ENCODE peak calls at places on chromosomes 11 and 22, in four cellular contexts. D is brain microvascular endothelial cell, M is OCI-LY7, B is GM23338. Z is an unnamed sample.

GRCh38 chr22:39748877-39749276 is 144.7 kb downstream of the ENTHD1 start:
- DNase-seq in M (no peak), B (no peak), D (no peak), Z (no peak)

GRCh38 chr11:2704356-2704755 is 4.6 kb upstream of the KCNQ1OT1 start:
- DNase-seq in B (no peak), D (no peak), M (no peak), Z (no peak)

GRCh38 chr11:889686-890475 is 20.7 kb downstream of the CHID1 start:
- DNase-seq in B (peak), D (no peak), M (no peak), Z (no peak)

GRCh38 chr22:44193537-44193896 is 12.8 kb downstream of the PARVG start:
- DNase-seq in D (no peak), M (no peak), B (no peak), Z (no peak)

GRCh38 chr11:13010737-13011342 is 1.7 kb downstream of the RASSF10 start:
- DNase-seq in B (peak), D (no peak), M (no peak), Z (no peak)

GRCh38 chr11:71423181-71423790 is 24.9 kb downstream of the DHCR7 start:
- DNase-seq in B (no peak), M (peak), D (no peak), Z (no peak)

GRCh38 chr22:37126383-37126782 is 16.9 kb upstream of the TMPRSS6 start:
- DNase-seq in B (peak), M (no peak), D (no peak), Z (no peak)

GRCh38 chr11:16891964-16892363 is 122.2 kb downstream of the PLEKHA7 start:
- DNase-seq in D (peak), M (no peak), B (no peak), Z (no peak)

GRCh38 chr11:60970369-60970774 is 1.1 kb upstream of the CD6 start:
- DNase-seq in M (peak), D (peak), B (peak), Z (peak)

GRCh38 chr22:37803195-37803635 is 4.5 kb upstream of the GCAT start:
- DNase-seq in B (peak), M (no peak), D (no peak), Z (no peak)

GRCh38 chr11:73989156-73989555 is 6.5 kb upstream of the UCP2 start:
- DNase-seq in B (no peak), M (no peak), D (no peak), Z (no peak)

GRCh38 chr11:1502971-1503707 is 16.6 kb upstream of the MOB2 start:
- DNase-seq in M (no peak), D (no peak), B (no peak), Z (no peak)

GRCh38 chr11:123174196-123175183 is 20.6 kb downstream of the CLMP start:
- DNase-seq in M (no peak), B (peak), D (peak), Z (no peak)

GRCh38 chr11:71504526-71504925 is 22.5 kb upstream of the KRTAP5-7 start:
- DNase-seq in B (no peak), M (no peak), D (no peak), Z (no peak)

GRCh38 chr22:17258015-17258827 is 39.0 kb upstream of the ADA2 start:
- DNase-seq in D (no peak), B (peak), M (peak), Z (peak)

GRCh38 chr11:9263840-9264380 is 1.2 kb downstream of the DENND5A start:
- DNase-seq in B (no peak), M (peak), D (no peak), Z (peak)

GRCh38 chr11:124938206-124938765 is 2.4 kb upstream of the HEPACAM start:
- DNase-seq in D (no peak), M (no peak), B (no peak), Z (no peak)

GRCh38 chr22:40310081-40310770 is 36.1 kb upstream of the ADSL start:
- DNase-seq in M (no peak), B (no peak), D (peak), Z (no peak)

DNA sequence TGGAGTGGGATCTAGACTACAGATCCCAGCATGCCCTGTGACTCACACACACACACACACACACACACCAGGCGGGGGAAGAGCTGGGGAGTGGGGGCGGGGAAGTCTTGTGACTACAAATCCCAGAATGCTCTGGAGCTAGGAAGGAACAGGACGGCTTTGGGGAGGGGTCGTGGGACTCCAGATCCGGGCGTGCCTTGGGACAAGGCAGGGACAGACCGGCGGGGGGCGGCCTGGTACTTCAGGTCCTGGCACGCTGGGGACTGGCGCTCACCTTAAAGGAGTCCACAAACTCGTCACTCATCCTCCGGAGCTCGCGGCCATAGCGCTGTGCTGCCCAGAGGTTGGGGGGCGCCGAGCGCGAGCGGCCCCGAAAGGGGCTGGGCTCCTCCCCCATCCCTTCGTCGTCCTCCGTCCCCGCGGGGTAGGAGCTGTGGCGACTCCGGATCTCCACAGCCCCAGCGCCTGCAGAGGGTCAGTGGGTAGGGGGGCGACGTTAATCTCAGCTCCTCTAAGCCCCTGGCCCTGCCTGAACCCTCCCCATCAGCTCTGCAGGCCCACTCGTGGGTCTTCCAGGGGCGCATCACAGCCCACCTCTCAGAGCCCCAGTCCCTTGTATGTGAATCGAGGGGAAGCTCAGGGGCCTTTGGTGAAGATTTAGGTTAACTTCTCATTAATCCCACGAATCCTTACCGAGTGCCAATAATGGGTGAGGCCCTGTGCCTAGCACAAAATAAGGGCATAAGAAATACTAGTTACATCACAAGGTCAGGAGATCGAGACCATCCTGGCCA is 12.9 kb downstream of the BAD start:
- DNase-seq in D (peak), B (peak), M (peak), Z (peak)
- TF ChIP-seq CTCF in D (peak), B (peak), M (peak), Z (no peak)

GRCh38 chr11:70082829-70083228 is 4.7 kb downstream of the ANO1 start:
- DNase-seq in B (no peak), D (no peak), M (no peak), Z (no peak)
- TF ChIP-seq CTCF in B (peak), D (peak), M (peak), Z (no peak)

GRCh38 chr11:59182457-59183151 is 10.7 kb downstream of the DTX4 start:
- DNase-seq in B (peak), D (no peak), M (peak), Z (no peak)

GRCh38 chr11:59181746-59182456 is 10.0 kb downstream of the DTX4 start:
- DNase-seq in B (no peak), M (no peak), D (no peak), Z (no peak)

GRCh38 chr11:59180168-59180567 is 8.2 kb downstream of the DTX4 start:
- DNase-seq in B (no peak), M (no peak), D (no peak), Z (no peak)

GRCh38 chr11:59179121-59179520 is 7.2 kb downstream of the DTX4 start:
- DNase-seq in D (no peak), M (no peak), B (no peak), Z (no peak)

GRCh38 chr11:59180907-59181306 is 9.0 kb downstream of the DTX4 start:
- DNase-seq in M (no peak), D (no peak), B (no peak), Z (no peak)
- TF ChIP-seq CTCF in M (no peak), D (no peak), B (no peak), Z (no peak)

GRCh38 chr11:117871784-117872183 is 4.7 kb downstream of the FXYD6 start:
- DNase-seq in D (no peak), B (no peak), M (no peak), Z (no peak)
- TF ChIP-seq CTCF in D (no peak), B (no peak), M (no peak), Z (no peak)

GRCh38 chr11:33040862-33041453 is 1.6 kb downstream of the TCP11L1 start:
- DNase-seq in B (no peak), M (peak), D (no peak), Z (no peak)

GRCh38 chr11:33043221-33043833 is 4.0 kb downstream of the TCP11L1 start:
- DNase-seq in B (no peak), D (no peak), M (no peak), Z (no peak)

GRCh38 chr11:33034983-33035382 is 4.4 kb upstream of the TCP11L1 start:
- DNase-seq in M (no peak), D (no peak), B (no peak), Z (no peak)

GRCh38 chr11:33040127-33040861 is 922 bp downstream of the TCP11L1 start:
- DNase-seq in M (peak), D (no peak), B (peak), Z (peak)

GRCh38 chr11:33039274-33040126 is at the start of gene TCP11L1:
- DNase-seq in M (peak), D (peak), B (peak), Z (peak)
- TF ChIP-seq CTCF in M (no peak), D (peak), B (peak), Z (no peak)

GRCh38 chr11:69241075-69241740 is 52.7 kb upstream of the MYEOV start:
- DNase-seq in B (peak), D (no peak), M (no peak), Z (no peak)

GRCh38 chr11:69241844-69242582 is 51.9 kb upstream of the MYEOV start:
- DNase-seq in M (peak), D (no peak), B (no peak), Z (no peak)

GRCh38 chr11:69238562-69239319 is 55.2 kb upstream of the MYEOV start:
- DNase-seq in D (no peak), B (no peak), M (no peak), Z (no peak)

GRCh38 chr11:69239320-69240040 is 54.5 kb upstream of the MYEOV start:
- DNase-seq in B (no peak), M (no peak), D (no peak), Z (no peak)

GRCh38 chr11:69240332-69241074 is 53.5 kb upstream of the MYEOV start:
- DNase-seq in B (peak), M (no peak), D (no peak), Z (no peak)
- TF ChIP-seq CTCF in B (peak), M (peak), D (peak), Z (no peak)

GRCh38 chr11:118263694-118264567 is at the start of gene MPZL2:
- DNase-seq in M (no peak), B (peak), D (no peak), Z (no peak)
- TF ChIP-seq CTCF in M (peak), B (no peak), D (no peak), Z (no peak)

GRCh38 chr11:14183973-14184372 is 175.0 kb downstream of the RRAS2 start:
- DNase-seq in D (no peak), B (no peak), M (no peak), Z (no peak)
- TF ChIP-seq CTCF in D (no peak), B (no peak), M (no peak), Z (no peak)

DNA sequence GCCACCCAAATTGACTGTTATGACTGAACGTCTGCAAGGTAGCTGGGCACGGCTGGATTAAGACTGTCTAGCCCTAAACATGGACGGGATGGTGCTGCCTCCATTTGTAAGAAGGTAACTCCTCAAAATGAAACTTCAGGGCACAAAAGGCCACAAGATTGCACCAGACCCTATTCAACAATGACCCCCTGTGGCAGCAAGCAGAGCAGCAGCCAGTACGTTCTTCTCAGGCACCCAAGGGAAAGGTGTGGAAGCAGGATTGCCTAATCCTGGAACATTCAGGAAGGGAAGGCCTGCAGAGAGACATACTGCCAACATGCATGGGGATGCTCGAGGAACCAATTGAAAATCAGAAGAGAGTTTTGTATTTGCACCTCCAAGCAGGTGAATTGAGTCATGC is 4.5 kb upstream of the TBX10 start:
- DNase-seq in M (peak), B (peak), D (no peak), Z (no peak)
- TF ChIP-seq CTCF in M (peak), B (peak), D (peak), Z (no peak)

GRCh38 chr22:35434061-35434750 is 34.3 kb downstream of the MCM5 start:
- DNase-seq in M (no peak), B (no peak), D (no peak), Z (no peak)

GRCh38 chr22:35430897-35431322 is 31.0 kb downstream of the MCM5 start:
- DNase-seq in M (peak), B (peak), D (peak), Z (peak)

GRCh38 chr22:35435201-35435712 is 35.3 kb downstream of the MCM5 start:
- DNase-seq in B (no peak), M (no peak), D (no peak), Z (no peak)

GRCh38 chr22:35432226-35432905 is 32.4 kb downstream of the MCM5 start:
- DNase-seq in B (no peak), M (no peak), D (no peak), Z (no peak)

GRCh38 chr22:35431483-35432205 is 31.7 kb downstream of the MCM5 start:
- DNase-seq in B (no peak), D (no peak), M (no peak), Z (no peak)
- TF ChIP-seq CTCF in B (no peak), D (peak), M (no peak), Z (no peak)

Z was measured in natural killer cell.